ENCODE peak calls at places on chromosomes 6 and 20, in eight cellular contexts. One of them, this sample, is unnamed. For H3K4me1, the result is how much of the 10 kb centered on the place peaks cover.

GRCh38 chr6:81088133-81088532 is 664.3 kb downstream of the TENT5A start:
- DNase-seq in lower lobe of right lung: no peak
- DNase-seq in mesendoderm: no peak
- DNase-seq in Peyer's patch: no peak
- DNase-seq in colonic mucosa: no peak
- DNase-seq in aorta: no peak
- DNase-seq in stomach: no peak
- DNase-seq in astrocyte: no peak
- DNase-seq in this sample: no peak

GRCh38 chr6:141677598-141678211 is 455.0 kb upstream of the GJE1 start:
- DNase-seq in colonic mucosa: no peak
- DNase-seq in lower lobe of right lung: no peak
- DNase-seq in astrocyte: peak
- DNase-seq in aorta: no peak
- DNase-seq in mesendoderm: peak
- DNase-seq in stomach: no peak
- DNase-seq in Peyer's patch: no peak
- DNase-seq in this sample: no peak

GRCh38 chr6:131948221-131948661 is 2.9 kb downstream of the CCN2 start:
- DNase-seq in stomach: no peak
- DNase-seq in aorta: no peak
- DNase-seq in mesendoderm: peak
- DNase-seq in colonic mucosa: no peak
- DNase-seq in lower lobe of right lung: no peak
- DNase-seq in astrocyte: peak
- DNase-seq in Peyer's patch: no peak
- DNase-seq in this sample: no peak

GRCh38 chr20:36862857-36863668 is 12.9 kb upstream of the TLDC2 start:
- DNase-seq in stomach: no peak
- DNase-seq in astrocyte: no peak
- DNase-seq in aorta: no peak
- DNase-seq in Peyer's patch: no peak
- DNase-seq in lower lobe of right lung: no peak
- DNase-seq in mesendoderm: no peak
- DNase-seq in colonic mucosa: no peak
- DNase-seq in this sample: no peak

GRCh38 chr6:52672422-52673025 is 1.6 kb downstream of the TMEM14A start:
- DNase-seq in lower lobe of right lung: no peak
- DNase-seq in Peyer's patch: no peak
- DNase-seq in astrocyte: peak
- DNase-seq in colonic mucosa: no peak
- DNase-seq in aorta: no peak
- DNase-seq in stomach: no peak
- DNase-seq in mesendoderm: peak
- DNase-seq in this sample: no peak

GRCh38 chr6:17905611-17906592 is 81.5 kb downstream of the KIF13A start:
- DNase-seq in astrocyte: peak
- DNase-seq in colonic mucosa: no peak
- DNase-seq in lower lobe of right lung: no peak
- DNase-seq in mesendoderm: no peak
- DNase-seq in stomach: no peak
- DNase-seq in Peyer's patch: no peak
- DNase-seq in aorta: no peak
- DNase-seq in this sample: no peak

GRCh38 chr20:22501566-22502344 is 82.6 kb downstream of the FOXA2 start:
- DNase-seq in colonic mucosa: no peak
- DNase-seq in Peyer's patch: no peak
- DNase-seq in mesendoderm: no peak
- DNase-seq in lower lobe of right lung: no peak
- DNase-seq in astrocyte: no peak
- DNase-seq in aorta: no peak
- DNase-seq in stomach: no peak
- DNase-seq in this sample: no peak

GRCh38 chr20:32028647-32029372 is 18.6 kb downstream of the CCM2L start:
- DNase-seq in lower lobe of right lung: no peak
- DNase-seq in astrocyte: no peak
- DNase-seq in colonic mucosa: no peak
- DNase-seq in aorta: no peak
- DNase-seq in mesendoderm: no peak
- DNase-seq in stomach: no peak
- DNase-seq in Peyer's patch: no peak
- DNase-seq in this sample: no peak

GRCh38 chr6:15417811-15418210 is 171.9 kb downstream of the JARID2 start:
- DNase-seq in lower lobe of right lung: no peak
- DNase-seq in Peyer's patch: no peak
- DNase-seq in colonic mucosa: no peak
- DNase-seq in astrocyte: peak
- DNase-seq in stomach: no peak
- DNase-seq in aorta: no peak
- DNase-seq in mesendoderm: no peak
- DNase-seq in this sample: no peak

GRCh38 chr6:120608826-120609225 is 725.5 kb downstream of the TBC1D32 start:
- DNase-seq in lower lobe of right lung: no peak
- DNase-seq in aorta: no peak
- DNase-seq in astrocyte: peak
- DNase-seq in Peyer's patch: no peak
- DNase-seq in colonic mucosa: no peak
- DNase-seq in mesendoderm: no peak
- DNase-seq in stomach: no peak
- DNase-seq in this sample: no peak

GRCh38 chr6:131629656-131630055 is 1.6 kb upstream of the MED23 start:
- DNase-seq in colonic mucosa: no peak
- DNase-seq in stomach: no peak
- DNase-seq in lower lobe of right lung: no peak
- DNase-seq in astrocyte: no peak
- DNase-seq in Peyer's patch: no peak
- DNase-seq in aorta: no peak
- DNase-seq in mesendoderm: no peak
- DNase-seq in this sample: no peak

GRCh38 chr6:101509556-101509955 is 116.0 kb downstream of the GRIK2 start:
- DNase-seq in astrocyte: peak
- DNase-seq in aorta: no peak
- DNase-seq in stomach: no peak
- DNase-seq in lower lobe of right lung: no peak
- DNase-seq in Peyer's patch: no peak
- DNase-seq in colonic mucosa: no peak
- DNase-seq in mesendoderm: no peak
- DNase-seq in this sample: no peak

GRCh38 chr6:123658848-123659247 is 22.1 kb upstream of the TRDN start:
- DNase-seq in aorta: no peak
- DNase-seq in lower lobe of right lung: no peak
- DNase-seq in Peyer's patch: no peak
- DNase-seq in astrocyte: no peak
- DNase-seq in stomach: no peak
- DNase-seq in mesendoderm: peak
- DNase-seq in colonic mucosa: no peak
- DNase-seq in this sample: no peak

GRCh38 chr6:3402310-3403243 is 54.3 kb downstream of the SLC22A23 start:
- DNase-seq in lower lobe of right lung: no peak
- DNase-seq in astrocyte: no peak
- DNase-seq in stomach: no peak
- DNase-seq in mesendoderm: no peak
- DNase-seq in aorta: no peak
- DNase-seq in colonic mucosa: peak
- DNase-seq in Peyer's patch: no peak
- DNase-seq in this sample: no peak

GRCh38 chr20:1414982-1415381 is 22.1 kb upstream of the FKBP1A start:
- DNase-seq in Peyer's patch: no peak
- DNase-seq in lower lobe of right lung: no peak
- DNase-seq in astrocyte: no peak
- DNase-seq in colonic mucosa: no peak
- DNase-seq in mesendoderm: no peak
- DNase-seq in stomach: no peak
- DNase-seq in aorta: no peak
- DNase-seq in this sample: no peak

GRCh38 chr20:53642196-53643030 is 48.8 kb upstream of the ZNF217 start:
- DNase-seq in astrocyte: peak
- DNase-seq in mesendoderm: peak
- DNase-seq in stomach: peak
- DNase-seq in lower lobe of right lung: no peak
- DNase-seq in aorta: no peak
- DNase-seq in colonic mucosa: peak
- DNase-seq in Peyer's patch: no peak
- DNase-seq in this sample: peak

GRCh38 chr6:139030539-139030938 is 2.0 kb downstream of the ABRACL start:
- DNase-seq in astrocyte: no peak
- DNase-seq in colonic mucosa: no peak
- DNase-seq in aorta: no peak
- DNase-seq in Peyer's patch: no peak
- DNase-seq in mesendoderm: no peak
- DNase-seq in stomach: no peak
- DNase-seq in lower lobe of right lung: no peak
- DNase-seq in this sample: no peak

DNA sequence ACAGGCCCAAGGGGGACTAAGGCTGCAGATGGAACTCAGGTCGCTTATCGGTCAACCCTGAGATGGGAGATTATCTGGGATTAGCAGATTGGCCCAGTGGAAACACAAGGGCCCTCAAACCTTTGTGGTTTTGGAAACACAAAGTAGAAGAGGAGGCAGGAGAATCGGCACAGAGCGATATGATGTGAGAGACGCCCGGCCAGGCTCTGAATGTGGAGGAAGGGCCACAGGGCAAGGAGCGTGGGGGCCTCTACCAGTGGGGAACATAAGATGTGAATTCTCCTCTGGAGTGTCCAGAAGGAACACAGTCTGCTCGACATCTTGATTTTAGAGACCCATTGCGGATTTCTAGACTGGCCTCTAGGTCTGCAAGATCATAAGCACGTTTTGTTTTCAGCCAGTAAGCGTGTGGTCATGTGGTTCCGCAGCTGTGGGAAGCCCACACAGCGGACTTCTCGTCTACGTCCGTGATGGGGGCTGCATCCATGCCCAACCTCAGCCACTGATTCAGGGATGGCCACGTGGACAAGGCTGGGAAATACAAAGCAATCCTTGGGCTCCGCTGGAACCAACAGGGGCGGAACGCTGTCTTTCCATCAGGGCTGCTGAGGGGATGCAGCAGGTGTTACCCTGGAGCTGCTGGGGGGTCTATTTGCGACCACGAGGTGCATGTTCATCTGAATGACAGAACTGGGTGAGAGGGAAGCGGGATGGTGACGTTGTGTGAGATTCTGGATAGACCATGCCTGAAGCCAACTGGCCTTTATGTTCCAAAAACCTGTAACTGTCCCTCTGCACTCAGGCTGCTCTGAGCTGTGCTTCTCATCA is 127.6 kb upstream of the PMEPA1 start:
- DNase-seq in mesendoderm: no peak
- DNase-seq in astrocyte: no peak
- DNase-seq in stomach: no peak
- DNase-seq in lower lobe of right lung: no peak
- DNase-seq in Peyer's patch: no peak
- DNase-seq in aorta: no peak
- DNase-seq in colonic mucosa: no peak
- DNase-seq in this sample: no peak
- H3K4me1 ChIP-seq in mesendoderm: under half
- H3K4me1 ChIP-seq in astrocyte: under half
- H3K4me1 ChIP-seq in stomach: under half
- H3K4me1 ChIP-seq in lower lobe of right lung: under half
- H3K4me1 ChIP-seq in Peyer's patch: under half
- H3K4me1 ChIP-seq in aorta: under half
- H3K4me1 ChIP-seq in colonic mucosa: under half
- H3K4me1 ChIP-seq in this sample: under half

GRCh38 chr6:158041370-158041769 is 59.7 kb downstream of the SYNJ2 start:
- DNase-seq in mesendoderm: no peak
- DNase-seq in colonic mucosa: no peak
- DNase-seq in Peyer's patch: no peak
- DNase-seq in astrocyte: no peak
- DNase-seq in lower lobe of right lung: peak
- DNase-seq in stomach: no peak
- DNase-seq in aorta: peak
- DNase-seq in this sample: no peak

GRCh38 chr6:158041788-158042187 is 60.1 kb downstream of the SYNJ2 start:
- DNase-seq in astrocyte: no peak
- DNase-seq in mesendoderm: no peak
- DNase-seq in Peyer's patch: no peak
- DNase-seq in lower lobe of right lung: peak
- DNase-seq in aorta: peak
- DNase-seq in stomach: no peak
- DNase-seq in colonic mucosa: no peak
- DNase-seq in this sample: no peak

GRCh38 chr6:158040051-158040803 is 58.6 kb downstream of the SYNJ2 start:
- DNase-seq in Peyer's patch: no peak
- DNase-seq in mesendoderm: peak
- DNase-seq in stomach: no peak
- DNase-seq in lower lobe of right lung: peak
- DNase-seq in colonic mucosa: no peak
- DNase-seq in astrocyte: peak
- DNase-seq in aorta: peak
- DNase-seq in this sample: no peak

GRCh38 chr6:158039571-158040050 is 57.9 kb downstream of the SYNJ2 start:
- DNase-seq in aorta: peak
- DNase-seq in lower lobe of right lung: peak
- DNase-seq in mesendoderm: no peak
- DNase-seq in astrocyte: peak
- DNase-seq in Peyer's patch: no peak
- DNase-seq in stomach: no peak
- DNase-seq in colonic mucosa: no peak
- DNase-seq in this sample: no peak

GRCh38 chr6:158040804-158041347 is 59.2 kb downstream of the SYNJ2 start:
- DNase-seq in mesendoderm: no peak
- DNase-seq in aorta: peak
- DNase-seq in lower lobe of right lung: peak
- DNase-seq in Peyer's patch: no peak
- DNase-seq in astrocyte: peak
- DNase-seq in stomach: no peak
- DNase-seq in colonic mucosa: no peak
- DNase-seq in this sample: no peak
- H3K4me3 ChIP-seq in mesendoderm: no peak
- H3K4me3 ChIP-seq in aorta: no peak
- H3K4me3 ChIP-seq in lower lobe of right lung: no peak
- H3K4me3 ChIP-seq in Peyer's patch: no peak
- H3K4me3 ChIP-seq in astrocyte: peak
- H3K4me3 ChIP-seq in stomach: no peak
- H3K4me3 ChIP-seq in colonic mucosa: no peak
- H3K4me3 ChIP-seq in this sample: no peak

GRCh38 chr6:134195985-134196384 is 121.9 kb downstream of the SGK1 start:
- DNase-seq in stomach: no peak
- DNase-seq in mesendoderm: no peak
- DNase-seq in astrocyte: no peak
- DNase-seq in colonic mucosa: no peak
- DNase-seq in lower lobe of right lung: no peak
- DNase-seq in Peyer's patch: no peak
- DNase-seq in aorta: no peak
- DNase-seq in this sample: no peak
- H3K27ac ChIP-seq in stomach: no peak
- H3K27ac ChIP-seq in mesendoderm: no peak
- H3K27ac ChIP-seq in astrocyte: no peak
- H3K27ac ChIP-seq in colonic mucosa: no peak
- H3K27ac ChIP-seq in lower lobe of right lung: no peak
- H3K27ac ChIP-seq in Peyer's patch: no peak
- H3K27ac ChIP-seq in aorta: no peak
- H3K27ac ChIP-seq in this sample: no peak

DNA sequence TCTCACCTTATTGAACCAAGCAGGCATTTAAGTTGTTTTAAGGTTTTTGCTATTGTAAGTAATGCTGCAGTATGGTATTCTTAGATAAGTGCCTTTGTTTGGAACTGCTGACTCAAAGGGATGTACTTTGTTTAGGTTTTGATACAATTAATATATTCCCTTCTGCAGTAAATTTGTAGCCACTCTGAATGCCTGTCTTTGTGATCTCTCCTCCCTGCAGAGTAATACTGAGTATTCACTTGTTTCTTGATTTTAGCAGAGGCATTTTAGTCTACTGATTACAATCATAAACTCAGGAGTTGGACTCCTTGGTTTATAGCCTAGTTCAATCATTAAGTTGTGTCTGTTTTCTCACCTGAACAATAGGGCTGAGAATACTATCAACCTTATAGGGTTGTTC is 13.4 kb downstream of the CDS2 start:
- DNase-seq in stomach: no peak
- DNase-seq in colonic mucosa: no peak
- DNase-seq in Peyer's patch: no peak
- DNase-seq in mesendoderm: no peak
- DNase-seq in astrocyte: no peak
- DNase-seq in lower lobe of right lung: no peak
- DNase-seq in aorta: no peak
- DNase-seq in this sample: no peak
- H3K4me1 ChIP-seq in stomach: under half
- H3K4me1 ChIP-seq in colonic mucosa: under half
- H3K4me1 ChIP-seq in Peyer's patch: under half
- H3K4me1 ChIP-seq in mesendoderm: under half
- H3K4me1 ChIP-seq in astrocyte: under half
- H3K4me1 ChIP-seq in lower lobe of right lung: under half
- H3K4me1 ChIP-seq in aorta: under half
- H3K4me1 ChIP-seq in this sample: under half

This sample was measured in naive thymus-derived CD4-positive, alpha-beta T cell.